ENCODE peak calls at places on chromosomes 16 and 17, in seven cellular contexts. One of them, this sample, is unnamed.

GRCh38 chr17:57947369-57947768 is 7.8 kb downstream of the CUEDC1 start:
- DNase-seq in GM12878: no peak
- DNase-seq in SK-N-SH: no peak
- DNase-seq in H1: no peak
- DNase-seq in K562: no peak
- DNase-seq in HCT116: no peak
- DNase-seq in HepG2: no peak
- DNase-seq in this sample: no peak

GRCh38 chr16:56298948-56299602 is 107.8 kb downstream of the GNAO1 start:
- DNase-seq in GM12878: no peak
- DNase-seq in H1: no peak
- DNase-seq in K562: no peak
- DNase-seq in HCT116: no peak
- DNase-seq in SK-N-SH: peak; percentile 66
- DNase-seq in HepG2: no peak
- DNase-seq in this sample: no peak

GRCh38 chr16:73565263-73565662 is 517.3 kb upstream of the ZFHX3 start:
- DNase-seq in HCT116: peak; percentile 15
- DNase-seq in H1: no peak
- DNase-seq in SK-N-SH: no peak
- DNase-seq in HepG2: peak; percentile 23
- DNase-seq in K562: no peak
- DNase-seq in GM12878: no peak
- DNase-seq in this sample: peak; percentile 63

GRCh38 chr17:14755002-14755401 is 454.1 kb downstream of the HS3ST3B1 start:
- DNase-seq in GM12878: no peak
- DNase-seq in K562: no peak
- DNase-seq in HepG2: no peak
- DNase-seq in H1: no peak
- DNase-seq in HCT116: no peak
- DNase-seq in SK-N-SH: no peak
- DNase-seq in this sample: no peak

GRCh38 chr16:87125206-87126155 is 191.7 kb downstream of the C16orf95 start:
- DNase-seq in H1: no peak
- DNase-seq in HepG2: no peak
- DNase-seq in SK-N-SH: no peak
- DNase-seq in K562: no peak
- DNase-seq in HCT116: no peak
- DNase-seq in GM12878: no peak
- DNase-seq in this sample: no peak

GRCh38 chr17:10875411-10875810 is 37.5 kb upstream of the PIRT start:
- DNase-seq in GM12878: no peak
- DNase-seq in HCT116: no peak
- DNase-seq in H1: peak; percentile 78
- DNase-seq in K562: peak; percentile 10
- DNase-seq in SK-N-SH: no peak
- DNase-seq in HepG2: no peak
- DNase-seq in this sample: peak; percentile 43

GRCh38 chr17:12719948-12720347 is 54.3 kb downstream of the MYOCD start:
- DNase-seq in K562: no peak
- DNase-seq in SK-N-SH: no peak
- DNase-seq in HCT116: no peak
- DNase-seq in GM12878: no peak
- DNase-seq in H1: no peak
- DNase-seq in HepG2: no peak
- DNase-seq in this sample: no peak

GRCh38 chr17:50934672-50935200 is 68.6 kb upstream of the TOB1 start:
- DNase-seq in H1: no peak
- DNase-seq in GM12878: no peak
- DNase-seq in HepG2: no peak
- DNase-seq in SK-N-SH: no peak
- DNase-seq in K562: peak; percentile 58
- DNase-seq in HCT116: no peak
- DNase-seq in this sample: no peak

GRCh38 chr16:86118467-86119307 is 219.7 kb downstream of the IRF8 start:
- DNase-seq in SK-N-SH: no peak
- DNase-seq in HCT116: no peak
- DNase-seq in GM12878: peak; percentile 73
- DNase-seq in K562: no peak
- DNase-seq in H1: no peak
- DNase-seq in HepG2: no peak
- DNase-seq in this sample: no peak

GRCh38 chr16:65069766-65070165 is 52.1 kb downstream of the CDH11 start:
- DNase-seq in SK-N-SH: no peak
- DNase-seq in GM12878: no peak
- DNase-seq in HCT116: no peak
- DNase-seq in H1: no peak
- DNase-seq in K562: no peak
- DNase-seq in HepG2: no peak
- DNase-seq in this sample: no peak

GRCh38 chr16:11851301-11852091 is at the start of gene RSL1D1:
- DNase-seq in GM12878: peak; percentile 87
- DNase-seq in HepG2: peak; percentile 94
- DNase-seq in H1: peak; percentile 95
- DNase-seq in HCT116: peak; percentile 84
- DNase-seq in K562: peak; percentile 98
- DNase-seq in SK-N-SH: peak; percentile 99
- DNase-seq in this sample: peak; percentile 95

GRCh38 chr17:80704381-80704819 is 159.8 kb downstream of the RPTOR start:
- DNase-seq in HCT116: no peak
- DNase-seq in SK-N-SH: no peak
- DNase-seq in H1: no peak
- DNase-seq in K562: no peak
- DNase-seq in GM12878: no peak
- DNase-seq in HepG2: no peak
- DNase-seq in this sample: no peak

GRCh38 chr16:765488-765865 is 4.9 kb downstream of the MSLN start:
- DNase-seq in HepG2: no peak
- DNase-seq in H1: no peak
- DNase-seq in SK-N-SH: no peak
- DNase-seq in HCT116: no peak
- DNase-seq in K562: no peak
- DNase-seq in GM12878: no peak
- DNase-seq in this sample: no peak

GRCh38 chr16:764848-765487 is 4.4 kb downstream of the MSLN start:
- DNase-seq in K562: no peak
- DNase-seq in HepG2: no peak
- DNase-seq in H1: no peak
- DNase-seq in SK-N-SH: no peak
- DNase-seq in GM12878: no peak
- DNase-seq in HCT116: no peak
- DNase-seq in this sample: no peak

GRCh38 chr16:767743-768235 is 7.3 kb downstream of the MSLN start:
- DNase-seq in K562: no peak
- DNase-seq in H1: no peak
- DNase-seq in GM12878: no peak
- DNase-seq in HCT116: no peak
- DNase-seq in HepG2: no peak
- DNase-seq in SK-N-SH: peak; percentile 68
- DNase-seq in this sample: no peak

GRCh38 chr16:766820-767640 is 6.5 kb downstream of the MSLN start:
- DNase-seq in H1: no peak
- DNase-seq in SK-N-SH: no peak
- DNase-seq in K562: peak; percentile 47
- DNase-seq in GM12878: no peak
- DNase-seq in HepG2: no peak
- DNase-seq in HCT116: no peak
- DNase-seq in this sample: no peak

DNA sequence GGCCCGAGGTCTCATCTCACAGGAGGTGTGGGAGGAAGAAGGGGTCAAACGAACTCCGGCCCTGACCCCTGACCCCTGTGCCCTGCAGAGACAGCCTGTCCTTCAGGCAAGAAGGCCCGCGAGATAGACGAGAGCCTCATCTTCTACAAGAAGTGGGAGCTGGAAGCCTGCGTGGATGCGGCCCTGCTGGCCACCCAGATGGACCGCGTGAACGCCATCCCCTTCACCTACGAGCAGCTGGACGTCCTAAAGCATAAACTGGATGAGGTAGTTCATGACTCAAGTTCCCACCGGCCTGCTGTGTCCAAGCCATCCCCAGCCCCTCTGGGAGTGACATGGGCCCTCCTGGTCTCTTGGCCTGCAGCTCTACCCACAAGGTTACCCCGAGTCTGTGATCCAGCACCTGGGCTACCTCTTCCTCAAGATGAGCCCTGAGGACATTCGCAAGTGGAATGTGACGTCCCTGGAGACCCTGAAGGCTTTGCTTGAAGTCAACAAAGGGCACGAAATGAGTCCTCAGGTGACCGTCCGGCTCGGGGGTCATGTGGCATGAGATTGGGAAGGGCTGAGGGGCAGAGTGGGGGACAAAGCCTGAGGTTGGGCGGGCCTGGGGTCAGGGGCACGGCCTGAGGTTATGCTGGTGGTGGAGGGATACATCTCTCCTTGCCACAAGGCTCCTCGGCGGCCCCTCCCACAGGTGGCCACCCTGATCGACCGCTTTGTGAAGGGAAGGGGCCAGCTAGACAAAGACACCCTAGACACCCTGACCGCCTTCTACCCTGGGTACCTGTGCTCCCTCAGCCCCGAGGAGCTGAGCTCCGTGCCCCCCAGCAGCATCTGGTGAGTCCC is 5.7 kb downstream of the MSLN start:
- DNase-seq in SK-N-SH: no peak
- DNase-seq in HepG2: no peak
- DNase-seq in HCT116: no peak
- DNase-seq in GM12878: no peak
- DNase-seq in H1: no peak
- DNase-seq in K562: no peak
- DNase-seq in this sample: no peak
- TF ChIP-seq JUND in SK-N-SH: no peak
- TF ChIP-seq JUND in HepG2: no peak
- TF ChIP-seq JUND in HCT116: no peak
- TF ChIP-seq JUND in GM12878: no peak
- TF ChIP-seq JUND in H1: no peak
- TF ChIP-seq JUND in K562: no peak
- TF ChIP-seq JUND in this sample: no peak

DNA sequence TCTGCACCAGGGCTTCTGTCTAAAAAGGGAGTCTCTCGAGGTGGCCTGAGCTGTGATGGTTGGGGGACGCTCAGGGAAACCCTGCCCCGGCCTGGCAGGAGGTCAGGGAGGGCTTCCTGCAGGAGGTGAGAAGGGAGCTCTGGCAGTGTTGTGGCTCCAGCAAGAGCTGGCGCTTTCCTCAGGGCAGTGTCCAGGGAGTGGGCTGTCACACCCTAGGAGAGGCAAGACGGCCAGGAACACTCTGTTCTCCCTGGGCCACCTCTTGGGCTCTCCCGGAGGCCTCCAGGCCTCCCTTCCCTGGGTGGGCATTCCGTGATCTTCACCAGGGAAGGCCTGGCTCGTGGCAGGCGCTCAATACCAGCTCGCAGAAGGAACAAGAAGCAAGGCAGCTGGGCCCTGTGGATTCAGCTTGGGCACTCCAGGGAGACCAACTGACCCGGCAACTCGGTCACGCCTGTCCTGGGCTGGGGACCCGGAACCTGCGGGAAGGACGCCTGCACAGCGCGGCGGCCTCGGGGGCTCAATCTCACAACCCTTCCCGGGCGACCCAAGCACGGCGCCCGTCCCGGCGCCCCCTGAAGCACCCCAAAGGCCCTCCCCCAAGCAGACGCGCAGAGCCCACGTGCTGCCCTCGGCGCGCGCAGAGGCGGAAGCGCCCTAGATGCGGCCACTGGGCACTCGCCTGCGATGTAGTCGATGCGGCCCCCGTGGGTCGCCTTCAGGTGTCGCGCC is 694 bp downstream of the APRT start:
- DNase-seq in K562: no peak
- DNase-seq in GM12878: no peak
- DNase-seq in HCT116: peak; percentile 81
- DNase-seq in SK-N-SH: peak; percentile 88
- DNase-seq in HepG2: peak; percentile 73
- DNase-seq in H1: no peak
- DNase-seq in this sample: peak; percentile 83
- TF ChIP-seq JUND in K562: no peak
- TF ChIP-seq JUND in GM12878: no peak
- TF ChIP-seq JUND in HCT116: no peak
- TF ChIP-seq JUND in SK-N-SH: no peak
- TF ChIP-seq JUND in HepG2: no peak
- TF ChIP-seq JUND in H1: no peak
- TF ChIP-seq JUND in this sample: no peak

GRCh38 chr17:41308918-41309359 is at the start of gene KRTAP16-1:
- DNase-seq in H1: no peak
- DNase-seq in SK-N-SH: no peak
- DNase-seq in GM12878: no peak
- DNase-seq in HCT116: no peak
- DNase-seq in HepG2: no peak
- DNase-seq in K562: no peak
- DNase-seq in this sample: no peak

GRCh38 chr17:41304091-41304490 is 1.4 kb upstream of the KRTAP29-1 start:
- DNase-seq in HepG2: no peak
- DNase-seq in SK-N-SH: no peak
- DNase-seq in GM12878: no peak
- DNase-seq in K562: no peak
- DNase-seq in HCT116: no peak
- DNase-seq in H1: no peak
- DNase-seq in this sample: no peak

GRCh38 chr17:41307647-41308046 is 1.5 kb downstream of the KRTAP16-1 start:
- DNase-seq in HepG2: no peak
- DNase-seq in HCT116: no peak
- DNase-seq in K562: no peak
- DNase-seq in H1: no peak
- DNase-seq in GM12878: no peak
- DNase-seq in SK-N-SH: no peak
- DNase-seq in this sample: no peak

GRCh38 chr17:41311111-41311510 is 2.0 kb upstream of the KRTAP16-1 start:
- DNase-seq in SK-N-SH: no peak
- DNase-seq in K562: no peak
- DNase-seq in HCT116: no peak
- DNase-seq in H1: no peak
- DNase-seq in GM12878: no peak
- DNase-seq in HepG2: no peak
- DNase-seq in this sample: no peak

GRCh38 chr17:41308251-41308917 is 725 bp downstream of the KRTAP16-1 start:
- DNase-seq in HCT116: no peak
- DNase-seq in SK-N-SH: no peak
- DNase-seq in H1: no peak
- DNase-seq in GM12878: peak; percentile 40
- DNase-seq in HepG2: no peak
- DNase-seq in K562: no peak
- DNase-seq in this sample: no peak
- TF ChIP-seq JUND in HCT116: no peak
- TF ChIP-seq JUND in SK-N-SH: no peak
- TF ChIP-seq JUND in H1: no peak
- TF ChIP-seq JUND in GM12878: no peak
- TF ChIP-seq JUND in HepG2: no peak
- TF ChIP-seq JUND in K562: no peak
- TF ChIP-seq JUND in this sample: no peak

DNA sequence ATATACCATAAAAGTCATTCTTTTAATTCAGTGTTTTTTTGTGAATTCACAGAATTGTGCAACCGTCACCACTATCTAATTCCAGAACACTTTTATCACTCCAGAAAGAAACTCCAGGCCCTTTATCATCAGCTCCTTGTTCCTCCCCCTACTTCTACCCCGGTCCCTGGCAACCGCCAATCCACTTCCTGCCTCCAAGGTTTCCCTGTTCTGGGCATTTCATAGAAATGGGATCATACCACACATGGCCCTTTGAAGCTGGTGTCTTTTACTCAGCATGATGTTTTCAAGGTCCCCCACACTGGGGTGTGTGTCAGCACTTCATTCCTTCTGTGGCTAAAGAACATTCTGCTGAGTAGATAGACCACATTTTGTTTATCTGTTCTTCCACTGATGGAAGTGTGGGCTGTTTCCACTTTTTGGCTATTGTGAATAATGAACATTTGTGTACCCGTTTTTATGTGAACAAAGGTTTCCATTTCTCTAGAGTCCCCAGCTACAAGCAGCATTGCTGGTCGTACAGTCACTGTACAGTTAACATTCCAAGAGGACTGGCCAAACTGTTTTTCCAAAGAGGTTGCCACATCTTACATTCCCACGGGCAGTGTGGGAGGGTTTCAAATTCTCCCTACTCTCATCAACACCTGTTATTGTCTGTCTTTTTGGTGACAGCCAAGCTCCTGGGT is 75.8 kb upstream of the ZNF469 start:
- DNase-seq in K562: no peak
- DNase-seq in H1: no peak
- DNase-seq in HepG2: peak; percentile 37
- DNase-seq in GM12878: no peak
- DNase-seq in HCT116: no peak
- DNase-seq in SK-N-SH: no peak
- DNase-seq in this sample: no peak
- TF ChIP-seq JUND in K562: no peak
- TF ChIP-seq JUND in H1: no peak
- TF ChIP-seq JUND in HepG2: no peak
- TF ChIP-seq JUND in GM12878: no peak
- TF ChIP-seq JUND in HCT116: no peak
- TF ChIP-seq JUND in SK-N-SH: no peak
- TF ChIP-seq JUND in this sample: no peak